ENCODE peak calls at places on chromosomes 16 and 17, in seven cellular contexts. N is fibroblast of lung; J is fibroblast of pulmonary artery; K is stimulated activated CD4-positive, alpha-beta T cell treated with anti-CD3 and anti-CD28 coated beads, TNF-alpha, amount 100 ng/mL, for 4 hours; P is stimulated activated CD8-positive, alpha-beta memory T cell treated with anti-CD3 and anti-CD28 coated beads, Interleukin-12 subunit alpha, Interleukin-12 subunit beta, amount 100 ng/mL, for 4 hours; U is CD8-positive, alpha-beta T cell; W is iris pigment epithelial cell. G is an unnamed sample.

GRCh38 chr16:27235938-27236245 is 32.6 kb downstream of the KDM8 start:
- DNase-seq in K (no peak), P (no peak), U (no peak), N (no peak), W (no peak), J (no peak), G (no peak)

GRCh38 chr17:61407211-61407911 is 7.7 kb downstream of the TBX2 start:
- DNase-seq in P (no peak), J (no peak), U (no peak), K (no peak), W (no peak), N (peak), G (no peak)

GRCh38 chr16:48299471-48299870 is 52.1 kb upstream of the ABCC11 start:
- DNase-seq in W (no peak), P (no peak), U (no peak), N (no peak), J (no peak), K (no peak), G (no peak)

GRCh38 chr16:5072334-5073278 is 963 bp downstream of the ALG1 start:
- DNase-seq in W (peak), U (no peak), J (no peak), N (no peak), P (no peak), K (no peak), G (no peak)

GRCh38 chr17:61410555-61411089 is 11.0 kb downstream of the TBX2 start:
- DNase-seq in N (peak), W (peak), K (peak), U (peak), J (peak), P (peak), G (no peak)

GRCh38 chr17:2691965-2692780 is 19.4 kb downstream of the CLUH start:
- DNase-seq in J (no peak), N (no peak), U (no peak), P (no peak), W (no peak), K (no peak), G (no peak)

GRCh38 chr16:70377782-70378181 is 31.1 kb downstream of the DDX19A start:
- DNase-seq in J (no peak), N (no peak), K (no peak), P (no peak), U (no peak), W (no peak), G (no peak)

GRCh38 chr17:58531661-58532554 is 17.5 kb upstream of the MTMR4 start:
- DNase-seq in U (peak), W (no peak), K (peak), N (peak), J (peak), P (peak), G (no peak)

GRCh38 chr16:8961811-8962390 is 1.8 kb downstream of the USP7 start:
- DNase-seq in N (no peak), J (no peak), K (no peak), W (no peak), P (no peak), U (no peak), G (no peak)

GRCh38 chr16:56257260-56257659 is 66.0 kb downstream of the GNAO1 start:
- DNase-seq in P (no peak), U (no peak), W (no peak), K (no peak), N (peak), J (no peak), G (no peak)

GRCh38 chr17:82878545-82878944 is 38.7 kb upstream of the ZNF750 start:
- DNase-seq in N (no peak), J (no peak), P (no peak), W (no peak), U (no peak), K (no peak), G (no peak)

GRCh38 chr16:19599968-19600716 is 44.6 kb downstream of the VPS35L start:
- DNase-seq in U (no peak), N (no peak), W (no peak), K (no peak), J (no peak), P (no peak), G (no peak)

GRCh38 chr17:69348441-69348840 is 21.5 kb upstream of the ABCA5 start:
- DNase-seq in K (no peak), J (no peak), U (no peak), W (no peak), P (no peak), N (no peak), G (no peak)

GRCh38 chr16:55499951-55500350 is 8.9 kb upstream of the LPCAT2 start:
- DNase-seq in W (peak), K (no peak), U (no peak), N (peak), P (no peak), J (peak), G (peak)

GRCh38 chr17:27370776-27371175 is 76.9 kb downstream of the WSB1 start:
- DNase-seq in U (no peak), K (no peak), W (no peak), N (no peak), J (no peak), P (no peak), G (no peak)

GRCh38 chr17:64129765-64130558 is at the start of gene ERN1:
- DNase-seq in N (peak), P (peak), J (peak), U (peak), W (peak), K (peak), G (peak)

GRCh38 chr16:3168706-3169105 is 19.3 kb upstream of the OR1F1 start:
- DNase-seq in J (no peak), W (no peak), N (no peak), K (no peak), U (no peak), P (no peak), G (no peak)

GRCh38 chr17:32523017-32523680 is 36.4 kb downstream of the CDK5R1 start:
- DNase-seq in P (no peak), J (no peak), W (no peak), N (no peak), U (peak), K (no peak), G (no peak)

GRCh38 chr16:70589998-70590471 is 56.3 kb upstream of the IL34 start:
- DNase-seq in U (no peak), K (no peak), N (peak), P (no peak), J (peak), W (peak), G (peak)

GRCh38 chr16:29804455-29805231 is 1.7 kb upstream of the MAZ start:
- DNase-seq in N (peak), J (no peak), P (no peak), K (no peak), W (no peak), U (no peak), G (no peak)

GRCh38 chr17:15981646-15982580 is 17.6 kb downstream of the ZSWIM7 start:
- DNase-seq in J (peak), N (peak), U (no peak), K (no peak), W (peak), P (no peak), G (no peak)

GRCh38 chr17:78400581-78401240 is 22.3 kb downstream of the PGS1 start:
- DNase-seq in W (no peak), N (no peak), J (no peak), P (no peak), K (no peak), U (no peak), G (peak)

GRCh38 chr16:83727018-83727417 is 80.8 kb upstream of the HSBP1 start:
- DNase-seq in J (peak), U (no peak), K (no peak), P (no peak), N (peak), W (peak), G (no peak)

GRCh38 chr17:39564201-39564828 is 43.4 kb downstream of the NEUROD2 start:
- DNase-seq in P (no peak), W (no peak), K (no peak), N (no peak), J (peak), U (no peak), G (no peak)

GRCh38 chr17:81869221-81870154 is 1.6 kb downstream of the ARHGDIA start:
- DNase-seq in P (no peak), N (peak), J (peak), K (no peak), W (peak), U (peak), G (no peak)

G was measured in kidney glomerular epithelial cell.